ENCODE peak calls at places on chromosomes 13 and 19, in eight cellular contexts. Q is uterus; Y is ovary; S is NT2/D1; B is CD8-positive, alpha-beta T cell; H is cardiac muscle cell; R is psoas muscle; W is neuronal stem cell. P is an unnamed sample.

GRCh38 chr13:72643339-72643989 is 84.0 kb downstream of the MZT1 start:
- DNase-seq in Q (no peak), Y (peak; percentile 38), S (no peak), B (peak; percentile 47), H (peak; percentile 47), R (peak; percentile 17), W (no peak), P (no peak)

GRCh38 chr19:1809663-1810062 is 2.4 kb downstream of the ATP8B3 start:
- DNase-seq in Q (no peak), Y (peak; percentile 51), S (no peak), B (no peak), H (no peak), R (no peak), W (no peak), P (no peak)

GRCh38 chr19:53595510-53595867 is 36.3 kb upstream of the DPRX start:
- DNase-seq in Q (no peak), Y (no peak), S (no peak), B (no peak), H (no peak), R (no peak), W (no peak), P (no peak)

GRCh38 chr13:44932850-44933251 is 56.4 kb downstream of the NUFIP1 start:
- DNase-seq in Q (no peak), Y (no peak), S (no peak), B (no peak), H (no peak), R (no peak), W (no peak), P (no peak)

GRCh38 chr13:39269004-39269403 is 230.7 kb downstream of the NHLRC3 start:
- DNase-seq in Q (no peak), Y (no peak), S (no peak), B (no peak), H (no peak), R (no peak), W (no peak), P (no peak)

GRCh38 chr19:12806242-12807131 is at the start of gene RNASEH2A:
- DNase-seq in Q (peak; percentile 90), Y (peak; percentile 93), S (peak; percentile 92), B (peak; percentile 85), H (peak; percentile 94), R (peak; percentile 91), W (peak; percentile 85), P (peak; percentile 75)

GRCh38 chr13:43786766-43787517 is at the start of gene ENOX1:
- DNase-seq in Q (peak; percentile 68), Y (peak; percentile 88), S (no peak), B (no peak), H (peak; percentile 86), R (peak; percentile 62), W (peak; percentile 64), P (no peak)

GRCh38 chr13:39900106-39900750 is 244.8 kb downstream of the COG6 start:
- DNase-seq in Q (no peak), Y (no peak), S (no peak), B (no peak), H (no peak), R (no peak), W (no peak), P (no peak)

GRCh38 chr13:37460211-37460610 is 138.4 kb downstream of the POSTN start:
- DNase-seq in Q (no peak), Y (no peak), S (no peak), B (no peak), H (no peak), R (no peak), W (no peak), P (no peak)

GRCh38 chr13:41917641-41918040 is 43.3 kb downstream of the VWA8 start:
- DNase-seq in Q (no peak), Y (no peak), S (no peak), B (no peak), H (no peak), R (no peak), W (no peak), P (no peak)

GRCh38 chr19:39264306-39265290 is 3.6 kb upstream of the IFNL2 start:
- DNase-seq in Q (no peak), Y (no peak), S (no peak), B (no peak), H (peak; percentile 48), R (no peak), W (peak; percentile 27), P (no peak)

GRCh38 chr19:5001547-5002131 is 32.7 kb downstream of the KDM4B start:
- DNase-seq in Q (no peak), Y (no peak), S (peak; percentile 33), B (peak; percentile 46), H (no peak), R (no peak), W (no peak), P (no peak)

GRCh38 chr13:21528616-21529015 is 69.5 kb upstream of the ZDHHC20 start:
- DNase-seq in Q (no peak), Y (no peak), S (no peak), B (no peak), H (no peak), R (no peak), W (no peak), P (no peak)

GRCh38 chr13:85313761-85314503 is 485.3 kb downstream of the SLITRK6 start:
- DNase-seq in Q (no peak), Y (no peak), S (no peak), B (no peak), H (no peak), R (no peak), W (no peak), P (no peak)

GRCh38 chr19:16541526-16542044 is 652 bp downstream of the CHERP start:
- DNase-seq in Q (no peak), Y (no peak), S (no peak), B (no peak), H (peak; percentile 50), R (no peak), W (no peak), P (no peak)

GRCh38 chr19:3452456-3453068 is 27.8 kb downstream of the SMIM24 start:
- DNase-seq in Q (peak; percentile 18), Y (no peak), S (no peak), B (no peak), H (no peak), R (no peak), W (no peak), P (no peak)

GRCh38 chr13:23516190-23516589 is 54.0 kb upstream of the TNFRSF19 start:
- DNase-seq in Q (no peak), Y (no peak), S (no peak), B (no peak), H (no peak), R (no peak), W (no peak), P (no peak)

GRCh38 chr19:330503-330902 is 14.1 kb downstream of the MIER2 start:
- DNase-seq in Q (no peak), Y (no peak), S (no peak), B (no peak), H (no peak), R (no peak), W (no peak), P (no peak)
- H3K9me3 ChIP-seq in Q (no peaks in the 10 kb centered on the region), Y (no peaks in the 10 kb centered on the region), S (peaks cover 26% of the 10 kb centered on the region), B (no peaks in the 10 kb centered on the region), H (no peaks in the 10 kb centered on the region), R (no peaks in the 10 kb centered on the region), W (peaks cover 48% of the 10 kb centered on the region), P (no peaks in the 10 kb centered on the region)

GRCh38 chr13:26202365-26202972 is 19.6 kb downstream of the RNF6 start:
- DNase-seq in Q (no peak), Y (no peak), S (no peak), B (no peak), H (no peak), R (no peak), W (no peak), P (no peak)

GRCh38 chr13:26198116-26198515 is 24.0 kb downstream of the RNF6 start:
- DNase-seq in Q (no peak), Y (no peak), S (no peak), B (no peak), H (no peak), R (no peak), W (no peak), P (no peak)

GRCh38 chr13:26200811-26201210 is 21.3 kb downstream of the RNF6 start:
- DNase-seq in Q (no peak), Y (no peak), S (no peak), B (no peak), H (no peak), R (no peak), W (no peak), P (no peak)

GRCh38 chr13:26197298-26197697 is 24.8 kb downstream of the RNF6 start:
- DNase-seq in Q (no peak), Y (no peak), S (no peak), B (no peak), H (no peak), R (no peak), W (no peak), P (no peak)
- H3K9me3 ChIP-seq in Q (no peaks in the 10 kb centered on the region), Y (no peaks in the 10 kb centered on the region), S (peaks cover 6% of the 10 kb centered on the region), B (peaks cover 7% of the 10 kb centered on the region), H (no peaks in the 10 kb centered on the region), R (peaks cover 5% of the 10 kb centered on the region), W (no peaks in the 10 kb centered on the region), P (no peaks in the 10 kb centered on the region)

GRCh38 chr19:27748551-27749152 is 1464.3 kb downstream of the UQCRFS1 start:
- DNase-seq in Q (no peak), Y (no peak), S (no peak), B (no peak), H (no peak), R (no peak), W (no peak), P (no peak)

GRCh38 chr19:27744926-27745844 is 1467.8 kb downstream of the UQCRFS1 start:
- DNase-seq in Q (no peak), Y (no peak), S (no peak), B (no peak), H (no peak), R (no peak), W (no peak), P (no peak)

GRCh38 chr19:27745978-27746542 is 1466.9 kb downstream of the UQCRFS1 start:
- DNase-seq in Q (no peak), Y (no peak), S (no peak), B (no peak), H (no peak), R (no peak), W (no peak), P (no peak)

GRCh38 chr19:27750697-27751391 is 1462.1 kb downstream of the UQCRFS1 start:
- DNase-seq in Q (no peak), Y (no peak), S (no peak), B (no peak), H (no peak), R (no peak), W (no peak), P (no peak)

DNA sequence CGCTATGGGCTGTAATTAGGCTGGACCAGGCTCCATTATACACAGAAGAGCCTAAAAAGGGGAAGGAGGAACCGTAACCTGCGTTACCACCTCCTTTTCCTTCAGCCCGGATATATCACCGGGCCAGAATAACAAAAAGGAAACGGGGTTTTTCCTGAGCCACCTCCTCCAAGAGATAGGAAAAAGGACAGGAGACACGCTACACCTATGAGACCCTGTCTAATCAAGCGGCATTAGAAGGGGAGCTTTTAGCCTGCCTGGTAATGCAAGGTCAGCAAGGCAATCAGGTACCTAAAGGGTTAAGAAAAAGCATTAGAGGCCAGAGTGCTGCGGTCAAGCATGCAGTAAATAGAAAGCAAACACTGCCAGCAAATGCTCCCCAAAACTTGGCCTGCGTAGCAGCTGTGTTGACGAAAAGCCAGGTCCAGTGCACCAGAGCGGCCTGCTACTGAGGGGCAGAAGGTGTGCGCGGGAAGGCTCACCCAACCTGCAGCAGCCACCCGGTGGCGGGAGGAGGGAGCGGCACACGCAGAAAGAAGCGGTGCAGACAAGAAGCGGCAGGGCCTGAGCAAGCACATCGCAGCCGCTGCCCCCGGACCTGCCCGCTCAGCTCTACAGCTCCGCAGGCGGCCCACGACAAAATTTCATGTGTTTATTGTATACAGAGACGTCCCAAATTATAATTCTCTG is 1466.1 kb downstream of the UQCRFS1 start:
- DNase-seq in Q (peak; percentile 16), Y (peak; percentile 39), S (peak; percentile 49), B (no peak), H (peak; percentile 21), R (peak; percentile 19), W (no peak), P (no peak)
- H3K9me3 ChIP-seq in Q (no peaks in the 10 kb centered on the region), Y (no peaks in the 10 kb centered on the region), S (peaks cover 3% of the 10 kb centered on the region), B (no peaks in the 10 kb centered on the region), H (no peaks in the 10 kb centered on the region), R (no peaks in the 10 kb centered on the region), W (no peaks in the 10 kb centered on the region), P (no peaks in the 10 kb centered on the region)

GRCh38 chr19:56423276-56423984 is 19.3 kb downstream of the ZNF583 start:
- DNase-seq in Q (no peak), Y (no peak), S (no peak), B (no peak), H (no peak), R (no peak), W (no peak), P (no peak)
- H3K9me3 ChIP-seq in Q (no peaks in the 10 kb centered on the region), Y (peaks cover 42% of the 10 kb centered on the region), S (peaks cover 100% of the 10 kb centered on the region), B (peaks cover 83% of the 10 kb centered on the region), H (peaks cover 20% of the 10 kb centered on the region), R (peaks cover 100% of the 10 kb centered on the region), W (peaks cover 95% of the 10 kb centered on the region), P (peaks cover 63% of the 10 kb centered on the region)